ENCODE peak calls at places on chromosomes 11 and 22, in five cellular contexts. One of them, this sample, is unnamed.
A peak's percentile ranks its signal among the peaks of the same experiment; 100 is the strongest.

GRCh38 chr22:32378703-32379272 is 21.1 kb downstream of the RFPL3 start:
- DNase-seq in anterior cingulate cortex: no peak
- DNase-seq in stimulated activated CD8-positive, alpha-beta memory T cell treated with anti-CD3 and anti-CD28 coated beads, Interleukin-4, amount 100 ng/mL, for 48 hours: peak; percentile 33
- DNase-seq in lower lobe of right lung: no peak
- DNase-seq in neural crest cell: peak; percentile 54
- DNase-seq in this sample: no peak

GRCh38 chr22:38707346-38707745 is 1.6 kb downstream of the GTPBP1 start:
- DNase-seq in anterior cingulate cortex: no peak
- DNase-seq in stimulated activated CD8-positive, alpha-beta memory T cell treated with anti-CD3 and anti-CD28 coated beads, Interleukin-4, amount 100 ng/mL, for 48 hours: no peak
- DNase-seq in lower lobe of right lung: no peak
- DNase-seq in neural crest cell: no peak
- DNase-seq in this sample: no peak

GRCh38 chr11:61345170-61345610 is 12.2 kb downstream of the TKFC start:
- DNase-seq in anterior cingulate cortex: no peak
- DNase-seq in stimulated activated CD8-positive, alpha-beta memory T cell treated with anti-CD3 and anti-CD28 coated beads, Interleukin-4, amount 100 ng/mL, for 48 hours: no peak
- DNase-seq in lower lobe of right lung: no peak
- DNase-seq in neural crest cell: no peak
- DNase-seq in this sample: no peak

GRCh38 chr11:87137711-87138110 is 100.0 kb downstream of the TMEM135 start:
- DNase-seq in anterior cingulate cortex: no peak
- DNase-seq in stimulated activated CD8-positive, alpha-beta memory T cell treated with anti-CD3 and anti-CD28 coated beads, Interleukin-4, amount 100 ng/mL, for 48 hours: no peak
- DNase-seq in lower lobe of right lung: no peak
- DNase-seq in neural crest cell: no peak
- DNase-seq in this sample: no peak

GRCh38 chr22:32764330-32765116 is 37.0 kb upstream of the TIMP3 start:
- DNase-seq in anterior cingulate cortex: no peak
- DNase-seq in stimulated activated CD8-positive, alpha-beta memory T cell treated with anti-CD3 and anti-CD28 coated beads, Interleukin-4, amount 100 ng/mL, for 48 hours: no peak
- DNase-seq in lower lobe of right lung: no peak
- DNase-seq in neural crest cell: peak; percentile 37
- DNase-seq in this sample: no peak

GRCh38 chr22:26592368-26593015 is 2.6 kb upstream of the TPST2 start:
- DNase-seq in anterior cingulate cortex: no peak
- DNase-seq in stimulated activated CD8-positive, alpha-beta memory T cell treated with anti-CD3 and anti-CD28 coated beads, Interleukin-4, amount 100 ng/mL, for 48 hours: peak; percentile 63
- DNase-seq in lower lobe of right lung: no peak
- DNase-seq in neural crest cell: no peak
- DNase-seq in this sample: no peak

GRCh38 chr11:114909866-114910265 is 231.5 kb downstream of the NXPE2 start:
- DNase-seq in anterior cingulate cortex: no peak
- DNase-seq in stimulated activated CD8-positive, alpha-beta memory T cell treated with anti-CD3 and anti-CD28 coated beads, Interleukin-4, amount 100 ng/mL, for 48 hours: no peak
- DNase-seq in lower lobe of right lung: no peak
- DNase-seq in neural crest cell: no peak
- DNase-seq in this sample: no peak

GRCh38 chr11:76380161-76380976 is 563 bp downstream of the THAP12 start:
- DNase-seq in anterior cingulate cortex: peak; percentile 49
- DNase-seq in stimulated activated CD8-positive, alpha-beta memory T cell treated with anti-CD3 and anti-CD28 coated beads, Interleukin-4, amount 100 ng/mL, for 48 hours: peak; percentile 75
- DNase-seq in lower lobe of right lung: peak; percentile 62
- DNase-seq in neural crest cell: peak; percentile 14
- DNase-seq in this sample: no peak

GRCh38 chr11:89293966-89294679 is 116.4 kb downstream of the TYR start:
- DNase-seq in anterior cingulate cortex: no peak
- DNase-seq in stimulated activated CD8-positive, alpha-beta memory T cell treated with anti-CD3 and anti-CD28 coated beads, Interleukin-4, amount 100 ng/mL, for 48 hours: no peak
- DNase-seq in lower lobe of right lung: no peak
- DNase-seq in neural crest cell: peak; percentile 20
- DNase-seq in this sample: no peak

GRCh38 chr11:23903044-23903704 is 593.7 kb upstream of the LUZP2 start:
- DNase-seq in anterior cingulate cortex: no peak
- DNase-seq in stimulated activated CD8-positive, alpha-beta memory T cell treated with anti-CD3 and anti-CD28 coated beads, Interleukin-4, amount 100 ng/mL, for 48 hours: no peak
- DNase-seq in lower lobe of right lung: no peak
- DNase-seq in neural crest cell: no peak
- DNase-seq in this sample: no peak

GRCh38 chr11:72711141-72711540 is 36.9 kb upstream of the PDE2A start:
- DNase-seq in anterior cingulate cortex: no peak
- DNase-seq in stimulated activated CD8-positive, alpha-beta memory T cell treated with anti-CD3 and anti-CD28 coated beads, Interleukin-4, amount 100 ng/mL, for 48 hours: no peak
- DNase-seq in lower lobe of right lung: no peak
- DNase-seq in neural crest cell: no peak
- DNase-seq in this sample: no peak

GRCh38 chr22:39297490-39298193 is 21.8 kb downstream of the RPL3 start:
- DNase-seq in anterior cingulate cortex: no peak
- DNase-seq in stimulated activated CD8-positive, alpha-beta memory T cell treated with anti-CD3 and anti-CD28 coated beads, Interleukin-4, amount 100 ng/mL, for 48 hours: no peak
- DNase-seq in lower lobe of right lung: no peak
- DNase-seq in neural crest cell: no peak
- DNase-seq in this sample: no peak

GRCh38 chr11:58629857-58630256 is 7.4 kb downstream of the CNTF start:
- DNase-seq in anterior cingulate cortex: no peak
- DNase-seq in stimulated activated CD8-positive, alpha-beta memory T cell treated with anti-CD3 and anti-CD28 coated beads, Interleukin-4, amount 100 ng/mL, for 48 hours: no peak
- DNase-seq in lower lobe of right lung: no peak
- DNase-seq in neural crest cell: no peak
- DNase-seq in this sample: no peak

GRCh38 chr11:5310423-5310822 is 8.7 kb upstream of the OR51B4 start:
- DNase-seq in anterior cingulate cortex: no peak
- DNase-seq in stimulated activated CD8-positive, alpha-beta memory T cell treated with anti-CD3 and anti-CD28 coated beads, Interleukin-4, amount 100 ng/mL, for 48 hours: no peak
- DNase-seq in lower lobe of right lung: no peak
- DNase-seq in neural crest cell: no peak
- DNase-seq in this sample: no peak

GRCh38 chr11:120097721-120098385 is 40.1 kb downstream of the TRIM29 start:
- DNase-seq in anterior cingulate cortex: no peak
- DNase-seq in stimulated activated CD8-positive, alpha-beta memory T cell treated with anti-CD3 and anti-CD28 coated beads, Interleukin-4, amount 100 ng/mL, for 48 hours: no peak
- DNase-seq in lower lobe of right lung: no peak
- DNase-seq in neural crest cell: no peak
- DNase-seq in this sample: peak; percentile 37

GRCh38 chr11:12810497-12810896 is 136.3 kb downstream of the TEAD1 start:
- DNase-seq in anterior cingulate cortex: no peak
- DNase-seq in stimulated activated CD8-positive, alpha-beta memory T cell treated with anti-CD3 and anti-CD28 coated beads, Interleukin-4, amount 100 ng/mL, for 48 hours: no peak
- DNase-seq in lower lobe of right lung: no peak
- DNase-seq in neural crest cell: no peak
- DNase-seq in this sample: no peak

GRCh38 chr11:8794677-8795103 is 112.1 kb downstream of the RPL27A start:
- DNase-seq in anterior cingulate cortex: no peak
- DNase-seq in stimulated activated CD8-positive, alpha-beta memory T cell treated with anti-CD3 and anti-CD28 coated beads, Interleukin-4, amount 100 ng/mL, for 48 hours: no peak
- DNase-seq in lower lobe of right lung: no peak
- DNase-seq in neural crest cell: no peak
- DNase-seq in this sample: peak; percentile 78

GRCh38 chr11:36509265-36509664 is 807 bp downstream of the TRAF6 start:
- DNase-seq in anterior cingulate cortex: no peak
- DNase-seq in stimulated activated CD8-positive, alpha-beta memory T cell treated with anti-CD3 and anti-CD28 coated beads, Interleukin-4, amount 100 ng/mL, for 48 hours: no peak
- DNase-seq in lower lobe of right lung: no peak
- DNase-seq in neural crest cell: no peak
- DNase-seq in this sample: no peak